ENCODE peak calls at places on chromosomes 3 and 15, in nine cellular contexts. W is tibial artery, F is breast epithelium, V is WTC11, K is HepG2, O is fibroblast of lung, G is lower lobe of right lung, P is H9, L is astrocyte of the spinal cord. I is an unnamed sample.

GRCh38 chr15:67138946-67139855 is 73.8 kb downstream of the SMAD3 start:
- DNase-seq in W (no peak), F (no peak), V (no peak), K (no peak), O (no peak), G (no peak), P (no peak), L (no peak), I (no peak)

GRCh38 chr3:195015021-195015420 is 255.9 kb downstream of the XXYLT1 start:
- DNase-seq in W (no peak), F (no peak), V (no peak), K (no peak), O (peak; percentile 76), G (no peak), P (no peak), L (peak; percentile 27), I (no peak)

GRCh38 chr3:194830978-194831377 is 145.3 kb downstream of the FAM43A start:
- DNase-seq in W (no peak), F (no peak), V (no peak), K (no peak), O (no peak), G (no peak), P (no peak), L (no peak), I (no peak)

GRCh38 chr3:175940881-175941280 is 1081.7 kb downstream of the NAALADL2 start:
- DNase-seq in W (no peak), F (no peak), V (peak; percentile 70), K (peak; percentile 3), O (no peak), G (no peak), P (peak; percentile 89), L (no peak), I (no peak)

GRCh38 chr3:53131136-53131495 is 881 bp upstream of the RFT1 start:
- DNase-seq in W (no peak), F (no peak), V (no peak), K (peak; percentile 39), O (no peak), G (no peak), P (no peak), L (no peak), I (no peak)

GRCh38 chr3:170352936-170353335 is 4.6 kb upstream of the SKIL start:
- DNase-seq in W (no peak), F (no peak), V (no peak), K (no peak), O (no peak), G (no peak), P (no peak), L (no peak), I (no peak)

GRCh38 chr15:80194914-80195313 is 42.1 kb downstream of the FAH start:
- DNase-seq in W (no peak), F (no peak), V (no peak), K (no peak), O (no peak), G (no peak), P (no peak), L (no peak), I (no peak)

GRCh38 chr3:71813704-71814103 is 28.8 kb upstream of the PROK2 start:
- DNase-seq in W (no peak), F (no peak), V (no peak), K (no peak), O (no peak), G (no peak), P (no peak), L (no peak), I (no peak)

DNA sequence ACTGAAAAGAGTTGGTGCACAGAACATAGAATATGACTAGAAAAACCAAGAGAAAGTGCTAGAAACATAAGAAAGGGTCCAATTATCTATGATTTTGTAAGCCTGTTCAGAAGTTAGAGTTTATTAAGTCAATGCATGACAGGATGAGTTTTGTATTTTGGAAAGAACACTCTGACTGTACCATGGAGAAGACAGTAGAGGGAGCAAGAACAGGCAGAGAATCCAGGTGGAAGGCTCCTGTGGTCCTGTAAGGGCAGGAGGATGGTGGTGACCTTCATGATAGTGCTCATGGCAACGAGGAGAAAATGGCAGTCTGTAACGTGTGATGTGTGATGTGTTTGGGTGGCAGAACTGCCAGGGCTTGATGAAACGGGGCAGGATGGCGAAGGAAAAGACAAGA is 249.1 kb downstream of the CTNNB1 start:
- DNase-seq in W (no peak), F (no peak), V (no peak), K (no peak), O (no peak), G (no peak), P (no peak), L (no peak), I (no peak)
- TF ChIP-seq CTCF in W (no peak), F (no peak), V (no peak), K (peak; percentile 30), O (no peak), G (no peak), P (peak; percentile 42), L (no peak), I (no peak)

GRCh38 chr3:113054552-113054951 is 63.8 kb downstream of the GTPBP8 start:
- DNase-seq in W (no peak), F (no peak), V (no peak), K (no peak), O (peak; percentile 47), G (no peak), P (no peak), L (peak; percentile 32), I (peak; percentile 4)
- TF ChIP-seq CTCF in W (no peak), F (no peak), V (no peak), K (no peak), O (peak; percentile 45), G (no peak), P (no peak), L (no peak), I (peak; percentile 33)

GRCh38 chr15:60444289-60444912 is 34.5 kb downstream of the ICE2 start:
- DNase-seq in W (no peak), F (no peak), V (no peak), K (peak; percentile 28), O (peak; percentile 29), G (no peak), P (no peak), L (peak; percentile 56), I (peak; percentile 26)
- TF ChIP-seq CTCF in W (peak; percentile 73), F (no peak), V (no peak), K (peak; percentile 27), O (peak; percentile 68), G (peak; percentile 59), P (peak; percentile 41), L (peak; percentile 71), I (peak; percentile 58)

GRCh38 chr3:116337229-116337628 is 108.1 kb downstream of the LSAMP start:
- DNase-seq in W (no peak), F (no peak), V (no peak), K (no peak), O (no peak), G (no peak), P (no peak), L (no peak), I (no peak)
- TF ChIP-seq CTCF in W (no peak), F (no peak), V (no peak), K (no peak), O (peak; percentile 38), G (no peak), P (peak; percentile 35), L (peak; percentile 17), I (peak; percentile 13)

I was measured in brain microvascular endothelial cell.